ENCODE peak calls at places on chromosome 13, in nine cellular contexts. B, D, P, M, U, Z, Q, N and E are unnamed samples. For H3K9me3, the result is how much of the 10 kb centered on the place peaks cover.

GRCh38 chr13:76965759-76966421 is 17.6 kb downstream of the ACOD1 start:
- DNase-seq in B (peak), D (no peak), P (no peak), M (peak), U (peak), Z (no peak), Q (no peak), N (no peak), E (no peak)

GRCh38 chr13:94617389-94618000 is 15.8 kb downstream of the GPR180 start:
- DNase-seq in B (no peak), D (no peak), P (no peak), M (no peak), U (no peak), Z (no peak), Q (no peak), N (peak), E (no peak)

GRCh38 chr13:67238277-67238859 is 8.2 kb upstream of the PCDH9 start:
- DNase-seq in B (no peak), D (no peak), P (no peak), M (no peak), U (no peak), Z (no peak), Q (no peak), N (no peak), E (no peak)

GRCh38 chr13:113862766-113863510 is 938 bp downstream of the GAS6 start:
- DNase-seq in B (peak), D (no peak), P (no peak), M (peak), U (peak), Z (no peak), Q (peak), N (peak), E (peak)

GRCh38 chr13:113742445-113743120 is 16.4 kb upstream of the TMEM255B start:
- DNase-seq in B (no peak), D (no peak), P (no peak), M (no peak), U (no peak), Z (no peak), Q (no peak), N (no peak), E (peak)

GRCh38 chr13:23722726-23723453 is 152.7 kb downstream of the TNFRSF19 start:
- DNase-seq in B (no peak), D (no peak), P (no peak), M (no peak), U (no peak), Z (no peak), Q (no peak), N (no peak), E (no peak)

GRCh38 chr13:89900104-89900760 is 1447.3 kb upstream of the MIR17HG start:
- DNase-seq in B (no peak), D (no peak), P (no peak), M (no peak), U (no peak), Z (no peak), Q (no peak), N (no peak), E (no peak)

GRCh38 chr13:33940256-33940655 is 122.3 kb downstream of the RFC3 start:
- DNase-seq in B (no peak), D (no peak), P (no peak), M (no peak), U (no peak), Z (no peak), Q (no peak), N (no peak), E (no peak)

GRCh38 chr13:29564828-29565227 is 30.7 kb downstream of the SLC7A1 start:
- DNase-seq in B (no peak), D (no peak), P (no peak), M (no peak), U (no peak), Z (no peak), Q (no peak), N (no peak), E (no peak)
- TF ChIP-seq CTCF in B (peak), D (peak), P (no peak), M (no peak), U (no peak), Z (no peak), Q (no peak), N (no peak), E (no peak)

GRCh38 chr13:111909501-111909900 is 157.4 kb upstream of the SOX1 start:
- DNase-seq in B (no peak), D (no peak), P (no peak), M (no peak), U (no peak), Z (no peak), Q (no peak), N (peak), E (no peak)
- H3K9me3 ChIP-seq in B (under half), D (under half), P (under half), M (under half), U (under half), Z (under half), Q (under half), N (under half), E (under half)

GRCh38 chr13:42658019-42658418 is 84.1 kb downstream of the TNFSF11 start:
- DNase-seq in B (no peak), D (no peak), P (no peak), M (no peak), U (no peak), Z (no peak), Q (no peak), N (no peak), E (no peak)

GRCh38 chr13:42656136-42656535 is 82.2 kb downstream of the TNFSF11 start:
- DNase-seq in B (no peak), D (no peak), P (peak), M (no peak), U (no peak), Z (no peak), Q (no peak), N (no peak), E (no peak)

GRCh38 chr13:42654760-42655159 is 80.8 kb downstream of the TNFSF11 start:
- DNase-seq in B (no peak), D (no peak), P (no peak), M (no peak), U (no peak), Z (no peak), Q (no peak), N (no peak), E (no peak)

DNA sequence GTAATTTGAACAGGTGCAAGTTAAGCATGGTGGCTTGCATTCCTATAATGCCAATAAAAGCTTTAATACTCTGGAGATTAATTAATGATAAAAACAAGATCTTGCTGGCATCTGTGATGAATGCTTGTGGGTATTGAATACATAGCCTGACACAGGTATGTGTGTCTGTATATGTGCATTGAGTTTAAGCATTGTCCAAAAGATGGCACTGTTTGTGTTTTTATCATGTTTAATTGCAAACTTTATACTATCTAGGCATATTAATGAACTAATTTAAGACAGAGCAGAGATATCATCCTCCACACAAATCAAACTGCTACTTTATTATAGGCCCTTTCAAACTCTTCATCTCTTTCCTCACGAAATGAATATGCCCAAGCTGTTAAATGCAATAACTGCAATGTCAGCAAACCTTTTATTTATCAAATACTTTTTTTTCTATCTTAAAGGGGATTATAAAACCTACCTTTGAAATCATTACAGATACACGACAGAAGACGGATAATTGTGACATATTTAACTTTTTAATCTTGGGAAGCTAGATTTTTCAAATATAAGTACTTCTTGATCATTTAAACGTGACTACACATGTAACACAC is 86.5 kb downstream of the TNFSF11 start:
- DNase-seq in B (no peak), D (no peak), P (no peak), M (no peak), U (no peak), Z (no peak), Q (no peak), N (no peak), E (no peak)
- TF ChIP-seq CTCF in B (no peak), D (no peak), P (no peak), M (peak), U (peak), Z (no peak), Q (peak), N (no peak), E (no peak)

DNA sequence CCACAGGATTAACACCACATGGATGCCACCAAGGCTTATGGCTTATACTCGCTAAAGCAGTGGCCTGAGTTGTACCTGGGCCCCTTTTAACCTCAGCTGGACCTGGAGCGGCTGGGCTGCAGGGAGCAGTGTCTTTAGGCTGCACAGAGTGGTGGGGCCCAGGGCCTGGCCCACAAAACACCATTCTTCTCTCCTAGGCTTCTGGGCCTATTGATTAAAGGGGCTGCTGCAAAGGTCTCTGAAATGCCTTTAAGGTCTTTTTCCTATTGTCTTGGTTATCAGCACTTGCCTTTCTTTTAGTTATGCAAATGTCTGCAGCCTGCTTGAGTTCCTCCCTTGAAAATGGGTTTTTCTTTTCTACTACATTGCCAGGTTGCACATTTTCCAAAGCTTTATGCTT is 973.9 kb upstream of the PRR20A start:
- DNase-seq in B (no peak), D (no peak), P (no peak), M (no peak), U (no peak), Z (no peak), Q (no peak), N (peak), E (no peak)
- H3K9me3 ChIP-seq in B (under half), D (under half), P (under half), M (under half), U (under half), Z (under half), Q (under half), N (under half), E (under half)

GRCh38 chr13:49908637-49909036 is 27.5 kb downstream of the SPRYD7 start:
- DNase-seq in B (no peak), D (no peak), P (no peak), M (no peak), U (no peak), Z (no peak), Q (no peak), N (peak), E (no peak)
- TF ChIP-seq CTCF in B (no peak), D (no peak), P (no peak), M (no peak), U (no peak), Z (no peak), Q (peak), N (peak), E (no peak)

GRCh38 chr13:109964164-109964563 is 177.8 kb upstream of the IRS2 start:
- DNase-seq in B (no peak), D (no peak), P (no peak), M (no peak), U (no peak), Z (no peak), Q (no peak), N (peak), E (no peak)
- H3K9me3 ChIP-seq in B (under half), D (under half), P (under half), M (under half), U (under half), Z (under half), Q (under half), N (under half), E (under half)

GRCh38 chr13:85864963-85865530 is 65.8 kb upstream of the SLITRK6 start:
- DNase-seq in B (no peak), D (no peak), P (peak), M (no peak), U (no peak), Z (no peak), Q (no peak), N (peak), E (no peak)
- TF ChIP-seq CTCF in B (no peak), D (no peak), P (peak), M (peak), U (no peak), Z (no peak), Q (no peak), N (peak), E (no peak)